ENCODE peak calls at places on chromosome 21, in six cellular contexts. Y is H9, F is kidney epithelial cell, M is endothelial cell, L is brain microvascular endothelial cell, R is osteocyte. B is an unnamed sample.

GRCh38 chr21:33901421-33902288 is 13.9 kb downstream of the ATP5PO start:
- DNase-seq in Y (peak), F (no peak), M (peak), L (peak), R (no peak), B (peak)

GRCh38 chr21:31872452-31873274 is at the start of gene HUNK:
- DNase-seq in Y (peak), F (no peak), M (peak), L (peak), R (no peak), B (peak)

GRCh38 chr21:19607983-19608668 is 1204.5 kb upstream of the TMPRSS15 start:
- DNase-seq in Y (no peak), F (no peak), M (no peak), L (no peak), R (no peak), B (no peak)

GRCh38 chr21:41054206-41054605 is 113.8 kb upstream of the BACE2 start:
- DNase-seq in Y (no peak), F (no peak), M (no peak), L (no peak), R (no peak), B (no peak)

GRCh38 chr21:17688912-17689874 is 76.5 kb upstream of the BTG3 start:
- DNase-seq in Y (peak), F (peak), M (no peak), L (peak), R (no peak), B (peak)

GRCh38 chr21:15065381-15066230 is 806 bp upstream of the NRIP1 start:
- DNase-seq in Y (peak), F (peak), M (peak), L (peak), R (peak), B (peak)

GRCh38 chr21:25639922-25640670 is 1.0 kb downstream of the JAM2 start:
- DNase-seq in Y (peak), F (no peak), M (peak), L (no peak), R (no peak), B (no peak)

GRCh38 chr21:36756527-36756926 is 57.6 kb downstream of the SIM2 start:
- DNase-seq in Y (no peak), F (no peak), M (no peak), L (peak), R (no peak), B (no peak)

GRCh38 chr21:22657786-22658185 is 1659.6 kb downstream of the NCAM2 start:
- DNase-seq in Y (no peak), F (no peak), M (no peak), L (no peak), R (no peak), B (no peak)

GRCh38 chr21:31660134-31660565 is 657 bp downstream of the SOD1 start:
- DNase-seq in Y (no peak), F (no peak), M (peak), L (no peak), R (no peak), B (peak)

GRCh38 chr21:31909772-31910470 is 37.1 kb downstream of the HUNK start:
- DNase-seq in Y (no peak), F (no peak), M (no peak), L (no peak), R (no peak), B (no peak)

GRCh38 chr21:42232176-42232825 is 13.4 kb downstream of the ABCG1 start:
- DNase-seq in Y (no peak), F (no peak), M (no peak), L (no peak), R (no peak), B (no peak)

GRCh38 chr21:25573409-25574206 is 33.7 kb downstream of the MRPL39 start:
- DNase-seq in Y (no peak), F (peak), M (no peak), L (peak), R (no peak), B (peak)

GRCh38 chr21:42424848-42425602 is 21.3 kb downstream of the UBASH3A start:
- DNase-seq in Y (no peak), F (no peak), M (no peak), L (no peak), R (no peak), B (no peak)

GRCh38 chr21:15688809-15689208 is 41.0 kb upstream of the USP25 start:
- DNase-seq in Y (no peak), F (no peak), M (no peak), L (no peak), R (no peak), B (no peak)

GRCh38 chr21:17612023-17612564 is 607 bp downstream of the BTG3 start:
- DNase-seq in Y (peak), F (no peak), M (peak), L (peak), R (no peak), B (peak)

GRCh38 chr21:42746240-42746592 is 92.8 kb downstream of the PDE9A start:
- DNase-seq in Y (no peak), F (no peak), M (no peak), L (no peak), R (no peak), B (no peak)

GRCh38 chr21:15616864-15617574 is 112.8 kb upstream of the USP25 start:
- DNase-seq in Y (no peak), F (no peak), M (no peak), L (peak), R (no peak), B (no peak)

DNA sequence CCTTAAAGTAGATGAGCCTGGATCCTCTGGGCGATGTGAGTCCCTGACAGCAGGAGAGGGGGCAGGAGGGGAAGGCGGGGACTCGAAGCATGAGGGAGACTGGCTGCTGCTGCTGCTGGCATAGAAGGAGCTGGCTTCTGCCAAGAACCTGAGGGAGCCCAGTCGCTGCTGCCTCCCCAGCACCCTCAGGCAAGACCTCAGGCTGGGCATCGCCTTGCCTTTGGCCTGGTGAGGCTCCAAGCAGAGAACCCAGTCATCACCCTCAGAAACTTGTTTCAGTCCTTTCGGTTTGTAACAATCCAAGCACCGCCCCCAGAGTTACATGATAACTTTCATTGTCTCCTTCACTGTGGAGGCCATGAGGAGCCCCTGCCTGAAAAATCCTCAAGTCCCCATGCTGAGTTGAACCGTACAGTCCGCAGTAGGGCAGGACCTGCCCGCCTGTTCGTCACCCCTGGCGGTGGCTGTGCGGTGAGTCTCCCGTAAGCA is 38.8 kb downstream of the POFUT2 start:
- DNase-seq in Y (peak), F (no peak), M (no peak), L (no peak), R (peak), B (no peak)
- TF ChIP-seq CTCF in Y (no peak), F (no peak), M (no peak), L (peak), R (no peak), B (no peak)

GRCh38 chr21:37915941-37916794 is at the start of gene KCNJ6:
- DNase-seq in Y (peak), F (no peak), M (peak), L (peak), R (peak), B (no peak)
- TF ChIP-seq CTCF in Y (peak), F (peak), M (peak), L (peak), R (peak), B (no peak)

DNA sequence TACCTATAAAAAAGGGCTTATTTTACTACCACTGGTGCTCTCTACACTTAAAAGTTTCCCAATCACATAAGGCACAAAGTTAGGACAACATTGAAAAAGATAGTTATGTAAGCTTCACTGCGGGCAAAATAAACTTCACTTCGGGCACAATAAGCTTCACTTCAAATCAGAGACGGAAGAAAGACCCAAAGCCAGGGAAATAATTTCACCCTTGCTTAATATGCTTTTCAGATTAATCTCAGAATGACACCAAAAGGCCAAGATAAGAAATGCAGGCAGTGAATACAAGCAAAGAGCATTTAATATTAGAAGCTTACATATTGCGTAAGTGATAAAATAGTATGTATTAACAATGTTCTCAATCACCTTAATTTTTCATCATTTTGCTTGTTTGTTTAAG is 444.2 kb downstream of the SETD4 start:
- DNase-seq in Y (no peak), F (no peak), M (no peak), L (peak), R (no peak), B (no peak)
- TF ChIP-seq CTCF in Y (no peak), F (no peak), M (no peak), L (peak), R (peak), B (no peak)

DNA sequence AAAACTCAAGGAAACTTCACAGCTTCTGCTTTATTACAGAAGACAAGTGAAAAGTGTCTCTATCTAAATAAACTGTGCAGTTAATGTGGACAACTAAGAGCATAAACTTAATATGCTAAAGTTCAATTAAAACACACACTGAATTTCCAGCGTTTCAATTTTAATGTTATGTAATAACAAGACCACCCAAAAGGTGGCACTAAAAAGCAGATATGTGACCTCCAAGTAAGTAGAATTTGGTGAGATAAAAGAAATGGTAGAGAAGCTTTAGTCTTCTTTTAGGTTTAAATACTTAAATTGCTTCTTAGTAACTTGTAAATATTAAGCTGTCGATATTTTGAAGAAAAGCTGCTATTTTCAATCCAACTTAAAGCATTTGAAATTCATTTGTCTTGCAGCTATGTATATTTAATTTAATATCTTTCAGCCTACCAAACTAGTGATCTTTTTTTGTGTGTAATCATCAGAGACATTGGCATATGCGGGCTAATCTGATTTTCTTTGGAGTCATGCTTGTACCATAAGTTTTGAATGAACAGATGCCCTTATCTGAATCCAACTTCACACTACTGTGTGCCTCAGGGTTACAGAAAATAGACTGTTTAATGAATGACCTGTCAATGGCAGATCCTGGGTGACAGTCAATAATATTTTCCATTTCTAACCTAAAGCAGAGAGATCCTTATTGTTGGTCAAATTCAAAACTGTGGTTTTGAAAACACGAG is 36.5 kb upstream of the ADAMTS1 start:
- DNase-seq in Y (no peak), F (peak), M (no peak), L (no peak), R (no peak), B (no peak)
- TF ChIP-seq CTCF in Y (peak), F (peak), M (peak), L (no peak), R (peak), B (no peak)

B was measured in Calu3.